ENCODE peak calls at places on chromosomes 7 and 10, in four cellular contexts. M is activated T-helper 1 cell treated with anti-CD3 and anti-CD28 coated beads, Interleukin-2, amount 50 U/mL, for 16 hours; L is T-helper 9 cell; G is cardiac septum. R is an unnamed sample.

GRCh38 chr10:98340261-98340675 is 72.3 kb upstream of the LOXL4 start:
- DNase-seq in M (no peak), L (no peak), G (peak), R (no peak)

GRCh38 chr7:21953766-21954165 is 8.1 kb upstream of the CDCA7L start:
- DNase-seq in M (no peak), L (no peak), G (no peak), R (no peak)

GRCh38 chr10:119871881-119872609 is 598 bp downstream of the MCMBP start:
- DNase-seq in M (peak), L (peak), G (peak), R (peak)

GRCh38 chr7:135510603-135511183 is 791 bp upstream of the CNOT4 start:
- DNase-seq in M (no peak), L (no peak), G (no peak), R (peak)

GRCh38 chr10:119500796-119501195 is 41.7 kb downstream of the RGS10 start:
- DNase-seq in M (no peak), L (no peak), G (no peak), R (no peak)

GRCh38 chr7:86923530-86923929 is 135.9 kb downstream of the ELAPOR2 start:
- DNase-seq in M (no peak), L (no peak), G (no peak), R (no peak)

GRCh38 chr7:151251926-151252835 is 3.7 kb upstream of the SMARCD3 start:
- DNase-seq in M (no peak), L (no peak), G (peak), R (peak)

GRCh38 chr7:44287488-44288380 is 37.7 kb downstream of the CAMK2B start:
- DNase-seq in M (no peak), L (no peak), G (peak), R (peak)

GRCh38 chr10:128047337-128047736 is 78.9 kb downstream of the MKI67 start:
- DNase-seq in M (peak), L (peak), G (peak), R (peak)

GRCh38 chr7:73688288-73688687 is 4.9 kb downstream of the BUD23 start:
- DNase-seq in M (no peak), L (no peak), G (no peak), R (no peak)

GRCh38 chr10:23198940-23199767 is 7.0 kb downstream of the PTF1A start:
- DNase-seq in M (no peak), L (no peak), G (no peak), R (peak)

GRCh38 chr7:111650456-111650999 is 88.2 kb upstream of the IMMP2L start:
- DNase-seq in M (no peak), L (no peak), G (no peak), R (no peak)

GRCh38 chr7:130063036-130063435 is 7.3 kb upstream of the KLHDC10 start:
- DNase-seq in M (peak), L (peak), G (no peak), R (peak)

GRCh38 chr7:19798986-19799385 is 25.6 kb upstream of the TMEM196 start:
- DNase-seq in M (no peak), L (no peak), G (no peak), R (no peak)

R was measured in H9.